ENCODE peak calls at places on chromosomes 5 and 9, in eight cellular contexts. S is uterus, D is left lung, C is PC-9, X is A549, A is psoas muscle, L is spleen, H is PC-3. R is an unnamed sample. For H3K9me3 and H3K4me1, the result is how much of the 10 kb centered on the place peaks cover.

GRCh38 chr9:7206221-7206758 is 448.5 kb downstream of the KDM4C start:
- DNase-seq in X (no peak), A (no peak), D (no peak), C (no peak), H (no peak), L (no peak), S (no peak), R (no peak)

GRCh38 chr5:147464211-147464610 is 45.7 kb downstream of the DPYSL3 start:
- DNase-seq in H (peak), X (peak), L (no peak), D (no peak), A (no peak), C (no peak), S (no peak), R (no peak)

GRCh38 chr9:2857564-2858198 is 13.8 kb upstream of the PUM3 start:
- DNase-seq in A (peak), L (no peak), S (peak), X (peak), D (peak), H (peak), C (peak), R (peak)

GRCh38 chr5:135434591-135435466 is 12.3 kb downstream of the DCANP1 start:
- DNase-seq in X (no peak), D (no peak), H (no peak), S (no peak), C (no peak), L (no peak), A (no peak), R (no peak)

GRCh38 chr9:97578846-97579245 is 54.3 kb downstream of the TSTD2 start:
- DNase-seq in H (no peak), C (no peak), L (no peak), S (peak), X (no peak), A (no peak), D (no peak), R (no peak)

GRCh38 chr9:130199605-130200004 is 27.4 kb downstream of the NCS1 start:
- DNase-seq in L (no peak), C (no peak), S (no peak), X (no peak), H (no peak), D (no peak), A (no peak), R (no peak)

GRCh38 chr5:78610633-78611032 is 37.9 kb downstream of the LHFPL2 start:
- DNase-seq in D (no peak), X (no peak), A (no peak), H (no peak), L (no peak), S (no peak), C (no peak), R (no peak)

GRCh38 chr9:33932078-33932807 is 115.3 kb downstream of the UBE2R2 start:
- DNase-seq in D (no peak), S (no peak), A (no peak), L (no peak), H (no peak), C (no peak), X (no peak), R (peak)

GRCh38 chr9:98864257-98865180 is 57.0 kb downstream of the GALNT12 start:
- DNase-seq in D (no peak), A (peak), L (no peak), X (no peak), H (no peak), C (no peak), S (peak), R (no peak)

GRCh38 chr5:139635606-139636206 is 12.4 kb upstream of the CXXC5 start:
- DNase-seq in L (peak), S (peak), X (peak), C (peak), H (peak), D (peak), A (peak), R (peak)

GRCh38 chr5:120552638-120553037 is 88.5 kb downstream of the PRR16 start:
- DNase-seq in L (no peak), X (no peak), D (no peak), S (no peak), C (no peak), A (no peak), H (peak), R (no peak)

GRCh38 chr9:137474271-137474670 is 15.1 kb upstream of the NSMF start:
- DNase-seq in D (no peak), A (no peak), X (no peak), C (no peak), S (no peak), L (peak), H (no peak), R (no peak)
- H3K9me3 ChIP-seq in D (under half), A (under half), X (under half), C (under half), S (under half), L (under half), H (under half), R (under half)

GRCh38 chr9:122780026-122780425 is 8.7 kb upstream of the OR5C1 start:
- DNase-seq in X (no peak), S (no peak), H (peak), L (no peak), A (no peak), C (peak), D (no peak), R (no peak)

GRCh38 chr9:122781671-122782070 is 7.1 kb upstream of the OR5C1 start:
- DNase-seq in A (no peak), L (no peak), D (no peak), C (no peak), X (no peak), S (no peak), H (no peak), R (no peak)

GRCh38 chr9:122777052-122777451 is 11.7 kb upstream of the OR5C1 start:
- DNase-seq in A (no peak), C (no peak), D (no peak), L (no peak), S (no peak), H (no peak), X (no peak), R (no peak)

GRCh38 chr9:122777935-122778671 is 10.6 kb upstream of the OR5C1 start:
- DNase-seq in H (peak), C (peak), S (no peak), X (peak), A (no peak), L (no peak), D (no peak), R (no peak)

GRCh38 chr9:122779181-122779580 is 9.6 kb upstream of the OR5C1 start:
- DNase-seq in X (no peak), S (no peak), L (no peak), H (no peak), C (no peak), A (no peak), D (no peak), R (no peak)
- H3K4me1 ChIP-seq in X (under half), S (under half), L (under half), H (under half), C (under half), A (under half), D (under half), R (under half)

GRCh38 chr9:115115924-115116323 is 2.0 kb downstream of the TNC start:
- DNase-seq in H (peak), D (no peak), X (no peak), C (peak), A (no peak), S (no peak), L (no peak), R (no peak)

GRCh38 chr9:115114084-115114483 is 3.9 kb downstream of the TNC start:
- DNase-seq in S (no peak), L (no peak), H (no peak), X (no peak), A (no peak), D (no peak), C (no peak), R (no peak)

GRCh38 chr9:115115117-115115880 is 2.7 kb downstream of the TNC start:
- DNase-seq in A (no peak), S (no peak), X (no peak), L (no peak), C (no peak), H (peak), D (no peak), R (no peak)

GRCh38 chr9:115116620-115117284 is 1.2 kb downstream of the TNC start:
- DNase-seq in A (no peak), L (no peak), X (no peak), C (no peak), S (peak), D (no peak), H (peak), R (no peak)

DNA sequence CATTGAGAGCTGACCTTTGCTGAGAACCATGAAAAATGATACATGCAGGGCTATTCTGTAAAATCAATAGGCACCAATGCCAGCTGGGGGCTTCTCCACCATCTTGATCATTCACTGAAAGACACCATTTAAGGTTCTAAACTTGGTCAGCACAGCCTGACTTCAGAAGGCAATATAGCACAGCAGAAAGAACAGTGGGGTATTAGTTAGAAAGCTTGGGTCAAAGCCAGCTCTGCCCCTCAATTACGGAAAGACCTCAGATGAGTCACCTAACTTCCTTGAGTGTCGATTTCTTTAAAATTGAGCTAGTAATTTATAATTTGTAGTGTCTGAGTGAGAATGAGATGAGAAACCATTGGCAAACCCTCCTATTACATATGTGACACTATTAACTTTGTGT is 3.4 kb downstream of the TNC start:
- DNase-seq in L (no peak), S (no peak), D (no peak), H (no peak), A (no peak), C (no peak), X (no peak), R (no peak)
- H3K4me3 ChIP-seq in L (no peak), S (no peak), D (no peak), H (peak), A (no peak), C (no peak), X (no peak), R (no peak)

DNA sequence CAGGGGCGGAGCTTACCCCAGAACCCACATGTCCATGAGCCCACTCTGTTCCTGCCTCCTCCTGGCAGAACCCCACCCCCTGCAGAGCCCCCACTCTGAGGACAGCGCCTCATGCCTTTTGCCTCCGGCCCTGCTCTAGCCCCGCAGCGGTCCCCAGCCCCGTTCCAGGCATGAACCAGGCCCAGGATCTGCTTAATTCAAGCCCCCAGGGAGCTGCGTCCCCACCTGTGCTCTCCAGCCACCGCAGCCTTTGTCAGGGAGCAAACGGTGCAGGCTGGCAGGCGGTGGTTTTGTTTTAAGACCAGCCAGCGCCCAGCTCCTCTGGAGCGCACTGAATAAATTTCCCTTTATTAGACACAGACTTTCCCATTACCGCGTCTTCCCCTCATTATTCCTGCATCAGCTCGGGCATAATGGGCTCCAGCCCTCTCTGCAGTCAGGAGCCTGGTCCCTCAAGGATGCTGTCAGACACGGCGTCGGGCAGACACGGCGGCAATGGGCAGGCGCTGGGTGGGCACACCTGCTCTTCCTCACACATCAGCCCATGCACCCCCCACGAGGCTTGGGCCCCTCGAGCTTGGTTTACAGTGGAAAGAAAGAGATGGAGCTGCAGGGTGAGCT is 137.6 kb downstream of the OLFM1 start:
- DNase-seq in H (no peak), A (no peak), X (no peak), L (peak), C (no peak), D (no peak), S (no peak), R (no peak)
- H3K9me3 ChIP-seq in H (under half), A (under half), X (under half), L (under half), C (under half), D (under half), S (under half), R (under half)

GRCh38 chr5:103385722-103386121 is 127.2 kb downstream of the MACIR start:
- DNase-seq in X (no peak), D (no peak), S (no peak), A (no peak), C (no peak), H (no peak), L (no peak), R (no peak)
- H3K4me1 ChIP-seq in X (under half), D (under half), S (under half), A (under half), C (under half), H (under half), L (under half), R (under half)

GRCh38 chr9:127778280-127779135 is at the start of gene SH2D3C:
- DNase-seq in H (no peak), L (peak), A (no peak), D (no peak), C (no peak), S (no peak), X (no peak), R (no peak)
- H3K4me3 ChIP-seq in H (no peak), L (peak), A (peak), D (no peak), C (no peak), S (no peak), X (no peak), R (peak)

DNA sequence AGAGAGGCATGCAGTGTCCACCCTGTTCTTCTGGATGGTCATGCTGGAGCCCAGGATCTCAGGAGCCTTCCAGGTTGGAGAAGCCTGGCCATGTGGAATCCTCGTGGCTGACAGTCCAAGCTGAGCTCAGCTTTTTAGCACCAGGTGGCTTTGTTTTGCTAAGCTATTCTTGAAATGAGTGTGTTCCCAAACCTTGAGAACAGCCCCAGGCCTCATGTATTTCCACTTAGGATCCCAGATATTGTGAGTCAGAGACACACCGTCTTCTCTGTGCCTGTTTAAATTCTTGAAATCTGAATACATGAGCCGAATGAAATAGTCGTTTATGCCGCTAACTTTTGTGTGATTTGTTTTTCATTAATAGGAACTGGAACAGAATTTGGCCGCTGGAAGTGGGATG is 61.2 kb downstream of the IRX2 start:
- DNase-seq in H (no peak), C (no peak), L (no peak), S (no peak), X (no peak), D (no peak), A (no peak), R (no peak)
- H3K9me3 ChIP-seq in H (under half), C (under half), L (under half), S (under half), X (under half), D (under half), A (under half), R (under half)

DNA sequence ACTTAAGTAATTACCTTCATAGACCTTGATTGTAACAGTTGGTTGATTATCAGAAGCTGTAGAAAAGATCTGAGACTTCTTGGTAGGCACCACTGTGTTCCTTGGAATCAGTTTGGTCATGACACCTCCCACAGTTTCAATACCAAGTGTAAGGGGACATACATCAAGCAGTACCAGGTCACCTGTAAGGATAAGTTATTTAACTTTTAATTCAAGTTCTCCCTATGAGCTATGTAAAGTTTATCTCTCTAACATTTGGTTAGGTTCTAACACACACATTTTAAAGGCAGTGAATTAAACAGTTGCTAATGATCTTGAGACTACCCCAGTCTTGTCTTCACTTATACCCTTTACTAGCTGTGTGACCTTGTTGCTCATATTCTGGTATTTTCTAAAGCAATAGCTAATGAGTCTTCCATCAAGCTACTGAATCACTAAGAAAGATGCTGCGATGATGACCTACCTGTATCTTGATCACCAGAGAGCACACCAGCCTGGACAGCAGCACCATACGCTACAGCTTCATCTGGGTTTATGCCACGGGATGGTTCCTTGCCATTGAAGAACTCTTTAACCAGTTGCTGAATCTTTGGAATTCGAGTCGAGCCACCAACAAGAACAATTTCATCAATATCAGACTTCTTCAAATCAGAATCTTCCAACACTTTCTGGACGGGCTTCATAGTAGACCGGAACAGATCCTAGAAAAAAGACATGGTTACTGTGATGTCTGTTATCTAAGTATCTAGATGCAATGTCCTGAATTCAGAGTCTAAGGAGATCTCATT is 2.8 kb downstream of the HSPA5 start:
- DNase-seq in A (no peak), X (no peak), C (no peak), H (no peak), S (no peak), D (no peak), L (no peak), R (no peak)
- H3K4me1 ChIP-seq in A (half or more), X (half or more), C (under half), H (under half), S (under half), D (half or more), L (half or more), R (under half)

R was measured in small intestine.